ENCODE peak calls at places on chromosome 16, in four cellular contexts. One of them, this sample, is unnamed.

GRCh38 chr16:83853834-83854233 is 45.1 kb upstream of the MLYCD start:
- DNase-seq in K562: no peak
- DNase-seq in A549: no peak
- DNase-seq in transverse colon: no peak
- DNase-seq in this sample: no peak

GRCh38 chr16:87694441-87695125 is 71.2 kb downstream of the KLHDC4 start:
- DNase-seq in A549: no peak
- DNase-seq in K562: no peak
- DNase-seq in transverse colon: no peak
- DNase-seq in this sample: no peak

GRCh38 chr16:71479420-71479819 is 9.7 kb downstream of the ZNF19 start:
- DNase-seq in transverse colon: peak; percentile 10
- DNase-seq in K562: peak; percentile 67
- DNase-seq in A549: peak; percentile 29
- DNase-seq in this sample: peak; percentile 45

GRCh38 chr16:10941127-10941933 is 938 bp downstream of the DEXI start:
- DNase-seq in transverse colon: peak; percentile 35
- DNase-seq in A549: no peak
- DNase-seq in K562: peak; percentile 18
- DNase-seq in this sample: no peak

GRCh38 chr16:75288596-75289120 is 37.2 kb upstream of the BCAR1 start:
- DNase-seq in A549: no peak
- DNase-seq in K562: no peak
- DNase-seq in transverse colon: no peak
- DNase-seq in this sample: no peak

GRCh38 chr16:15464401-15465186 is 30.2 kb downstream of the BMERB1 start:
- DNase-seq in A549: no peak
- DNase-seq in K562: no peak
- DNase-seq in transverse colon: no peak
- DNase-seq in this sample: no peak

GRCh38 chr16:75379911-75380847 is 53.1 kb downstream of the CFDP1 start:
- DNase-seq in transverse colon: peak; percentile 44
- DNase-seq in A549: no peak
- DNase-seq in K562: no peak
- DNase-seq in this sample: no peak

GRCh38 chr16:60792437-60792836 is 1243.8 kb downstream of the CDH8 start:
- DNase-seq in transverse colon: no peak
- DNase-seq in A549: no peak
- DNase-seq in K562: no peak
- DNase-seq in this sample: no peak

GRCh38 chr16:88078111-88078775 is 127.0 kb downstream of the BANP start:
- DNase-seq in A549: no peak
- DNase-seq in K562: no peak
- DNase-seq in transverse colon: no peak
- DNase-seq in this sample: no peak

DNA sequence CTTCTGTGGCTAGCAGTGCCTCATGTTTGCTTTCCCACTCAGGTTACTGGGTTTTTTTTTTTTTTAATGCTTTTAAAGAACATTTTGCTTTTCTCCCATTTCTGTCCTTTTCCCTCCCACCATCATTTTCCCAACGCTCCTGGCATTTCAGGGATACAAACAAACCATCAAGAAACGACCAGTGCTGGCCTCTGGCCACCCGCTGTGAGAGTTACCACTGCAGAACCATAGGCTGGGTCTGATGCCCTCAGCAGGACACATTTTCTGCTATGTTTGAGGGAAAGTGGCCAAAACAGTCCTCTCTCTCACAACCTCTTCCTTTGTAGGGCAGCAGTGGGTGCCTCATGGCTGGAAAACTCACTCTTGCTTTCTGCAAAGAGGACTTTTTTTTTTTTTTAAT is 159.0 kb upstream of the MPHOSPH6 start:
- DNase-seq in K562: no peak
- DNase-seq in transverse colon: no peak
- DNase-seq in A549: no peak
- DNase-seq in this sample: no peak
- TF ChIP-seq POLR2A in K562: no peak
- TF ChIP-seq POLR2A in transverse colon: no peak
- TF ChIP-seq POLR2A in A549: no peak
- TF ChIP-seq POLR2A in this sample: no peak

DNA sequence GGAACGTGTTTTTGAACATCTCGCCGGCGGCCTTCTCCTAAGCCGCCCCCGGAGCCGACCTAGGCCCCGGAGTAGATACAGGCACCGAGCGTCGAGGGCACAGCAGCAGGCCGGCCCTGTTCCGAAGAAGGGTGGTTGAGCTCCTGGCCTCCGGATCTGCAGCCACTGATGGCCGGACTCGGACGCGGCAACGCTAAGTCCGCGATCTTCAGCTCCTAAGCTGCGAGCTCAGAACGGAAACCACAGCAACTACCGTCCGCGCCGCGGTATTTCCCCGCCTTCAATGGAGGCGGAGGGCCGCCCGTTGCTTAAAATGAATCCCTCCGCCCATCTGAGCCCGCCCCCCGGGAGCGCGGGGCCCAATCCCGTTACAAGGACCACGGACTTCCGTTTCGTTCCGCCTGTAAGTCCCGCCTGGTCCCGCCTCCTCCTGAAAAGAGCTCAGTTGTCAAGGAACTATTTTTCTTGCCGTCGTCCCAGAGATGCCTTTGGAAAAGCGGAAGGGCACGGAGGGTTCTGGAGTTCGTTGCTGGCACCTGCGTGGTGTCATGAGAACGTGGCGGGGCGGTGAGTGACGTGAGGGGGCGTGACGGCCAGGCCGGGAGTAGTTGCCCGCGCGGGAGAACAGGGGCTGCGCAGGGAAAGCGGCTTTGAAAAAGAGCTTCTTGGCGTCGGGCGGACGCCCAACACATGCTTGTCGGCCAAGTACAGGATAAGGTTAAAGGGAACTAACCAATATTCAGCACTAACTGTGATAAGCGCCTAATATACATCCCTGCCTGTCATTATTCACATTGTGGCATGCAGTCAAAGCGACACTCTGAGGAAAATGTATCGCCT is at the start of gene CFAP20:
- DNase-seq in transverse colon: peak; percentile 99
- DNase-seq in A549: peak; percentile 100
- DNase-seq in K562: peak; percentile 100
- DNase-seq in this sample: peak; percentile 100
- TF ChIP-seq POLR2A in transverse colon: peak; percentile 94
- TF ChIP-seq POLR2A in A549: peak; percentile 84
- TF ChIP-seq POLR2A in K562: peak; percentile 86
- TF ChIP-seq POLR2A in this sample: peak; percentile 54

DNA sequence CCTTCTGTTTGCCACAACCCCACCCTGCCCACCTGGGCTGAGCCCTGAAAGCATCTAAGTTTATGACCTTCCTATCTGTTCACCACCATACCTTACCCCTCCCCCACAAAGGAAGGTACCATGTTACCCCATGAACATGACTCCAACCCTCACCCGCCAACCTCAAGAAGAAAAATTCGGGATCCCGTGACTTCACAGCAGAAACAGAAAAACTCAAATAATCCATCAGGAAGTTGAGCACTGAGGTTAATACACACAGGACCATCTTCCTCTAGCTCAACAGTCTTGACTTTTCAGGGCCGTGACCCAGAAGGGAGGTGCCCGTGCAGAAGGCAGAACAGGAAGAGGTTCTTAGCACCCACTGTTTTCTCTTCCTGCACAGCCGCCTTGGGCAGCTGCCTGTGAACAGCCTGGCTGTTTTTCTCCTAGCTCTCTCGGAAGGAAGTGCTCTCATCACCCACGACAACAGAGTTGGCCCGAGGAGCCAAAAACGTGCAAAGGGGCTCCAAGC is 101.3 kb downstream of the XYLT1 start:
- DNase-seq in A549: no peak
- DNase-seq in K562: no peak
- DNase-seq in transverse colon: peak; percentile 71
- DNase-seq in this sample: peak; percentile 40
- TF ChIP-seq POLR2A in A549: no peak
- TF ChIP-seq POLR2A in K562: no peak
- TF ChIP-seq POLR2A in transverse colon: peak; percentile 20
- TF ChIP-seq POLR2A in this sample: no peak

GRCh38 chr16:85729907-85730465 is 20.9 kb downstream of the C16orf74 start:
- DNase-seq in transverse colon: no peak
- DNase-seq in A549: no peak
- DNase-seq in K562: no peak
- DNase-seq in this sample: no peak
- TF ChIP-seq POLR2A in transverse colon: no peak
- TF ChIP-seq POLR2A in A549: no peak
- TF ChIP-seq POLR2A in K562: no peak
- TF ChIP-seq POLR2A in this sample: no peak

DNA sequence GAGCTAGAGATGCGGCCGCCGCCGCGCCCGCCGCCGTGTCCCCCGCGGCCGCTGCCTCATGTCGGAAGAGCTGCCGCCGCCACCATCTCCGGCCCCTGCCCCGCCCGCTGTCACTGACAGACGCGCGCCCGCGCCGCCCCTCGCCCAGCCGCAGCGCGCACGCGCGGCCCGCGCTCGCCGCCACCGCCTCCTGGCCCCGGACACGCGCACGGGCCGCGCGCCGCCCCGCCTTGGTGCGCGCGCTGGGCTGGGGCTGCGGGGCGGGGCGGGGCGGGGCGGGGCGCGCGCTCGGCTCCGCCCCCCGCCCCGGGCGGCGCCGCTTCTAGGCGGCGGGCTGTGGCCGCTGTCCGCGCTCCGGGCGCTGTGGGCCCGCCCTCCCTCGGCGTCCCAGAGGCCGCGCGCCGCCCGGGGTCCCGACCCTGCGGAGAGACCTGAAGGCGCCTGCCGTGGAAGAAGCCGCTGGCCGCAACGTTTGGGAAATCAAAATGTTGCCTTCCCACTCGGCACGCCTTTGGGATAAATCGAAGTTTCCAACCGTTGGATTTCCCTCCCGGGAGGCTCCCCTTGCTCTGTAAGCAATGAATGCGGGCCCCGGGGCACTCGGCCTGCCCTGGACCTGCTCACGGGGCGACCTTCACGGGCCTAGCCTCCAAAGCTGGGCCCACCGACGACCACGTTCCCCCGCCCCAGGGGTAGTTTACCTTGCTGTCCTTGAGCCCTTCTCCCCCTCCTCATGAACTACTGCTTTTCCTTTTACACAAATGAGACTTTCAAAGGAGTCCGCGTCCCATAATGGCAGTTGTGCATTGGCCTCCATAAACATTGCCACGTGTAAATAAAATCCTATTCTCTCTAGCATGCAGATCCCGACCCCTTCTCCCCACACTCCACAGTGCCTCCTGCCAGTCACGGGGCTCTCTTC is at the start of gene ADCY9:
- DNase-seq in K562: peak; percentile 82
- DNase-seq in transverse colon: peak; percentile 82
- DNase-seq in A549: peak; percentile 69
- DNase-seq in this sample: peak; percentile 87
- TF ChIP-seq POLR2A in K562: no peak
- TF ChIP-seq POLR2A in transverse colon: peak; percentile 41
- TF ChIP-seq POLR2A in A549: peak; percentile 73
- TF ChIP-seq POLR2A in this sample: no peak

DNA sequence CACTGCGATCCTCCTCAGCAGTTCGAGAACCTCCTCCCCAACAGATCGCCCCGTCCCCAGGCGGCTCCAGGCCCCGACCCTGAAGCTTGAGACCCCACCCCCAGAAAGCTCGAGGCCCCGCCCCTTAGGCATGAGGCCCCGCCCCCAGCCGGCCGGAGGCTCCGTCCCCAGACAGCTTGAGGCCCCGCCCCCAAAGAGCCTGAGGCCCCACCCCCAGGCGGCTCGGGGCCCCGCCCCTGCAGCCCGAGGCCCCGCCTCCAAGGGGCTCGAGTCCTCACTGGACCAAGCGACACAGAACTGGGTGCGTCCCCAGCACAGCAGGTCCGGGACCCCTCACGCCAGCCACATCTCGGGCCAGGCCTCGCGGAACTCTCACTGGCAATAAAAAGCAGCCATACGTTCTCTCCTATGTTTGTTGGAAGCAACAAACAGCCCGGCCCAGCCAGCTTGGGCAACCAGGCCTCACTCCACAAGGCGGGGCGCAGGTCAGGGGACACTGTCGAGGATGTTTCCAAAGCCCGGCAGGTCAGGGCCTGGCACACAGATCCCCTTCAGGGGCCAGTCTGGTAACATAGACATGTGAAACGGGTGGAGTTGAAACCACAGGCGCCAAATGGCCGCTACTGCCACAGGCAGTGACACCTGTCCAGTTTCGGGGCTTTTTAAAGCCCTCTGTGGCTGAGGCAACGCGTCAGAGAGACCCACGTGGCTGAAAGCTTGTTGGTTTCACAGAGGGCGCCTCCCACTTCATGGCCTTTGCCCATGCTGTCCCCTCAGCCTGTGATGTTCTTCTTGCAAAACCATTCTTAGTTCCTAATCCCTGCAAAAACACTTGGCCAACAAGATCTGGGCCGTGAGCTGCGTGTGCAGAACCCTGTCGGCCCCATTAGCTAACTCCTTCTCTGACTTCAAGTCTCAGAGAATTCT is 224.2 kb downstream of the PARN start:
- DNase-seq in A549: peak; percentile 59
- DNase-seq in K562: peak; percentile 73
- DNase-seq in transverse colon: peak; percentile 71
- DNase-seq in this sample: peak; percentile 66
- TF ChIP-seq POLR2A in A549: no peak
- TF ChIP-seq POLR2A in K562: no peak
- TF ChIP-seq POLR2A in transverse colon: no peak
- TF ChIP-seq POLR2A in this sample: no peak

DNA sequence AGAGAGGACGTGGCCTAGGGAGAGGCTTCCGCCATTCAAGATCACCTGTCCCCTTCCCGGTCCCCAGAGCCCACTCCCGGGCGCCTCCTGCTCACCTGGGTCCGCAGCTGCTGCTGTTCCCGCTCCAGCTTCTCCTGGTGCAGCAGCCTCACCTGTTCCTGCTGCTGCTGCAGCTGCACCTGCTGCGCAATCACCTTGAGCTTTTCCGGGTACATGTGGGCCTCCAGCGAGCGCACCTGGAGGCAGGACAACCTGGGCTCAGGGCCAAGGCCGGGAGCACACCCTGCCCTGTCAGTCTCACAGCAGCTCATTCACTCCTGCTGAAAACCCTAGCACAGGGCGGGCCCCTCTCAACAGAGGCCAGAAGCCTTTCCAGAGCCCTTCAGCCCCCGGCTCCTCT is 12.5 kb downstream of the TFAP4 start:
- DNase-seq in A549: no peak
- DNase-seq in K562: no peak
- DNase-seq in transverse colon: peak; percentile 90
- DNase-seq in this sample: no peak
- TF ChIP-seq POLR2A in A549: no peak
- TF ChIP-seq POLR2A in K562: no peak
- TF ChIP-seq POLR2A in transverse colon: peak; percentile 49
- TF ChIP-seq POLR2A in this sample: no peak